ENCODE peak calls at places on chromosomes 12 and 14, in ten cellular contexts. L, N, G, Z, K, U, C, V, D and E are unnamed samples.

GRCh38 chr14:21063479-21063878 is 5.9 kb downstream of the RNASE8 start:
- DNase-seq in K (peak), N (peak), G (no peak), V (no peak), C (no peak), U (no peak), L (no peak), D (no peak), Z (no peak), E (peak)

GRCh38 chr14:59464651-59465569 is at the start of gene GPR135:
- DNase-seq in V (no peak), G (peak), U (peak), K (peak), L (peak), D (peak), N (peak), C (no peak), Z (peak), E (peak)

GRCh38 chr14:105255021-105255507 is 6.7 kb downstream of the BTBD6 start:
- DNase-seq in C (no peak), N (peak), D (no peak), Z (no peak), G (no peak), L (no peak), K (peak), V (no peak), U (no peak), E (no peak)

GRCh38 chr12:101719566-101719965 is 19.7 kb downstream of the SYCP3 start:
- DNase-seq in D (no peak), U (no peak), N (no peak), L (no peak), V (no peak), Z (no peak), C (no peak), K (no peak), G (no peak), E (no peak)

GRCh38 chr12:62606654-62607053 is 140.0 kb downstream of the MON2 start:
- DNase-seq in K (no peak), C (no peak), N (no peak), Z (no peak), V (no peak), L (no peak), G (no peak), D (no peak), U (no peak), E (no peak)

GRCh38 chr14:59086241-59086899 is 102.1 kb upstream of the DAAM1 start:
- DNase-seq in D (no peak), N (no peak), V (no peak), K (peak), C (no peak), U (no peak), G (no peak), Z (no peak), L (no peak), E (no peak)

GRCh38 chr12:55816876-55817351 is 610 bp downstream of the SARNP start:
- DNase-seq in U (no peak), V (no peak), K (no peak), D (no peak), N (peak), C (no peak), L (no peak), Z (peak), G (no peak), E (no peak)

GRCh38 chr14:49612671-49613070 is 7.8 kb downstream of the RPL36AL start:
- DNase-seq in K (no peak), N (no peak), G (no peak), L (no peak), C (no peak), U (no peak), V (no peak), Z (no peak), D (no peak), E (no peak)

GRCh38 chr12:2785017-2785416 is 9.8 kb upstream of the FKBP4 start:
- DNase-seq in C (no peak), V (no peak), N (no peak), U (no peak), G (no peak), Z (no peak), D (no peak), K (no peak), L (no peak), E (no peak)

GRCh38 chr12:30395190-30395589 is 300.5 kb downstream of the IPO8 start:
- DNase-seq in G (no peak), N (no peak), C (no peak), V (no peak), K (no peak), U (no peak), D (no peak), Z (no peak), L (no peak), E (no peak)

GRCh38 chr14:77406718-77407117 is 16.6 kb downstream of the NOXRED1 start:
- DNase-seq in Z (no peak), D (no peak), V (peak), L (no peak), C (no peak), U (no peak), K (peak), G (no peak), N (no peak), E (no peak)

GRCh38 chr12:3218150-3218845 is 141.1 kb downstream of the TSPAN9 start:
- DNase-seq in G (no peak), D (peak), Z (peak), V (no peak), K (peak), C (no peak), N (peak), U (peak), L (no peak), E (peak)

GRCh38 chr14:87175175-87175574 is 817.8 kb downstream of the GALC start:
- DNase-seq in U (peak), D (no peak), Z (no peak), K (no peak), G (no peak), V (no peak), L (no peak), C (no peak), N (no peak), E (no peak)

GRCh38 chr12:12804432-12804886 is 8.7 kb upstream of the DDX47 start:
- DNase-seq in C (no peak), U (no peak), V (no peak), G (no peak), D (no peak), L (no peak), K (no peak), Z (peak), N (peak), E (no peak)

GRCh38 chr12:70091021-70091521 is 152.2 kb upstream of the CNOT2 start:
- DNase-seq in G (no peak), U (no peak), V (no peak), L (no peak), K (no peak), Z (no peak), C (no peak), D (no peak), N (no peak), E (no peak)

GRCh38 chr12:132593938-132594358 is 16.4 kb downstream of the LRCOL1 start:
- DNase-seq in U (peak), G (no peak), V (peak), D (peak), C (peak), N (peak), K (peak), L (peak), Z (peak), E (peak)

GRCh38 chr12:112577473-112578334 is 159.0 kb downstream of the PTPN11 start:
- DNase-seq in L (no peak), N (no peak), K (no peak), G (no peak), D (no peak), Z (no peak), U (no peak), V (no peak), C (no peak), E (no peak)

GRCh38 chr12:168763-169525 is 45.0 kb downstream of the SLC6A12 start:
- DNase-seq in K (peak), N (no peak), G (no peak), D (no peak), U (no peak), L (peak), V (no peak), C (no peak), Z (no peak), E (no peak)

GRCh38 chr14:20610002-20610765 is 19.0 kb upstream of the RNASE12 start:
- DNase-seq in N (peak), U (peak), G (peak), Z (peak), K (peak), V (peak), L (peak), D (peak), C (peak), E (peak)

GRCh38 chr14:74217672-74218448 is 21.4 kb upstream of the VSX2 start:
- DNase-seq in N (peak), D (no peak), U (peak), V (peak), L (peak), Z (peak), C (peak), K (peak), G (peak), E (peak)

GRCh38 chr12:3207858-3208257 is 130.7 kb downstream of the TSPAN9 start:
- DNase-seq in G (no peak), N (no peak), K (no peak), Z (peak), D (no peak), C (no peak), V (peak), U (no peak), L (no peak), E (no peak)

GRCh38 chr14:39430762-39431415 is 1.3 kb downstream of the FBXO33 start:
- DNase-seq in U (no peak), N (no peak), V (no peak), C (no peak), Z (no peak), L (no peak), D (no peak), G (no peak), K (no peak), E (no peak)

GRCh38 chr12:100986595-100987547 is 192.3 kb downstream of the ANO4 start:
- DNase-seq in V (no peak), L (no peak), C (no peak), N (peak), U (no peak), G (no peak), Z (no peak), D (no peak), K (no peak), E (no peak)

GRCh38 chr12:119229205-119229604 is 50.5 kb downstream of the HSPB8 start:
- DNase-seq in U (no peak), K (no peak), D (no peak), L (no peak), N (no peak), Z (no peak), C (no peak), V (no peak), G (no peak), E (no peak)

GRCh38 chr14:104435147-104436046 is 144.2 kb upstream of the C14orf180 start:
- DNase-seq in U (no peak), K (no peak), L (no peak), Z (no peak), V (no peak), N (no peak), D (no peak), G (no peak), C (no peak), E (peak)

GRCh38 chr14:33768458-33768830 is 182.4 kb downstream of the EGLN3 start:
- DNase-seq in Z (peak), G (no peak), L (no peak), V (no peak), D (no peak), K (peak), C (no peak), U (no peak), N (no peak), E (no peak)

GRCh38 chr12:72098622-72099021 is 160.0 kb downstream of the TPH2 start:
- DNase-seq in K (peak), N (no peak), U (no peak), D (no peak), Z (no peak), V (no peak), G (no peak), L (no peak), C (no peak), E (no peak)

GRCh38 chr14:101373690-101374295 is 187.5 kb upstream of the DIO3 start:
- DNase-seq in D (no peak), K (no peak), U (no peak), G (no peak), C (no peak), Z (no peak), V (no peak), N (no peak), L (no peak), E (no peak)